ENCODE peak calls at places on chromosomes 12 and 14, in nine cellular contexts. One of them, this sample, is unnamed.

GRCh38 chr14:103923863-103924262 is 4.4 kb upstream of the TDRD9 start:
- DNase-seq in Right ventricle myocardium superior: peak; percentile 69
- DNase-seq in GDM1: peak; percentile 90
- DNase-seq in A549: no peak
- DNase-seq in mucosa of gallbladder: no peak
- DNase-seq in sigmoid colon: no peak
- DNase-seq in GM12865: no peak
- DNase-seq in mesendoderm: peak; percentile 22
- DNase-seq in T-cell: no peak
- DNase-seq in this sample: no peak

GRCh38 chr12:2156333-2156732 is 103.5 kb downstream of the CACNA1C start:
- DNase-seq in mucosa of gallbladder: no peak
- DNase-seq in GDM1: no peak
- DNase-seq in sigmoid colon: no peak
- DNase-seq in mesendoderm: no peak
- DNase-seq in Right ventricle myocardium superior: no peak
- DNase-seq in GM12865: no peak
- DNase-seq in A549: no peak
- DNase-seq in T-cell: no peak
- DNase-seq in this sample: no peak

GRCh38 chr12:62260733-62261683 is 804 bp downstream of the USP15 start:
- DNase-seq in Right ventricle myocardium superior: peak; percentile 57
- DNase-seq in GM12865: peak; percentile 91
- DNase-seq in mucosa of gallbladder: peak; percentile 23
- DNase-seq in GDM1: peak; percentile 96
- DNase-seq in T-cell: peak; percentile 48
- DNase-seq in A549: peak; percentile 37
- DNase-seq in sigmoid colon: no peak
- DNase-seq in mesendoderm: peak; percentile 49
- DNase-seq in this sample: peak; percentile 64

GRCh38 chr12:16350682-16351081 is 3.2 kb downstream of the MGST1 start:
- DNase-seq in sigmoid colon: peak; percentile 82
- DNase-seq in T-cell: no peak
- DNase-seq in Right ventricle myocardium superior: peak; percentile 40
- DNase-seq in A549: peak; percentile 81
- DNase-seq in mucosa of gallbladder: peak; percentile 39
- DNase-seq in GDM1: no peak
- DNase-seq in mesendoderm: peak; percentile 14
- DNase-seq in GM12865: no peak
- DNase-seq in this sample: no peak

GRCh38 chr14:22822619-22823551 is 6.8 kb upstream of the MRPL52 start:
- DNase-seq in mucosa of gallbladder: peak; percentile 83
- DNase-seq in T-cell: peak; percentile 44
- DNase-seq in sigmoid colon: peak; percentile 90
- DNase-seq in mesendoderm: peak; percentile 99
- DNase-seq in GM12865: peak; percentile 83
- DNase-seq in Right ventricle myocardium superior: peak; percentile 86
- DNase-seq in GDM1: peak; percentile 59
- DNase-seq in A549: peak; percentile 83
- DNase-seq in this sample: peak; percentile 65

GRCh38 chr12:46557539-46558373 is 185.2 kb upstream of the SLC38A2 start:
- DNase-seq in A549: no peak
- DNase-seq in sigmoid colon: no peak
- DNase-seq in T-cell: no peak
- DNase-seq in GDM1: no peak
- DNase-seq in GM12865: no peak
- DNase-seq in mucosa of gallbladder: no peak
- DNase-seq in mesendoderm: no peak
- DNase-seq in Right ventricle myocardium superior: no peak
- DNase-seq in this sample: no peak

GRCh38 chr14:99247091-99247729 is 24.8 kb downstream of the BCL11B start:
- DNase-seq in sigmoid colon: no peak
- DNase-seq in mesendoderm: no peak
- DNase-seq in mucosa of gallbladder: no peak
- DNase-seq in GDM1: no peak
- DNase-seq in GM12865: no peak
- DNase-seq in T-cell: no peak
- DNase-seq in Right ventricle myocardium superior: no peak
- DNase-seq in A549: no peak
- DNase-seq in this sample: no peak

GRCh38 chr14:75059642-75060041 is 4.2 kb downstream of the ACYP1 start:
- DNase-seq in Right ventricle myocardium superior: no peak
- DNase-seq in GM12865: no peak
- DNase-seq in mucosa of gallbladder: no peak
- DNase-seq in sigmoid colon: no peak
- DNase-seq in A549: no peak
- DNase-seq in mesendoderm: no peak
- DNase-seq in T-cell: no peak
- DNase-seq in GDM1: no peak
- DNase-seq in this sample: no peak

GRCh38 chr14:69039287-69039628 is 60.2 kb upstream of the ACTN1 start:
- DNase-seq in T-cell: no peak
- DNase-seq in sigmoid colon: no peak
- DNase-seq in GDM1: no peak
- DNase-seq in Right ventricle myocardium superior: no peak
- DNase-seq in A549: peak; percentile 51
- DNase-seq in mucosa of gallbladder: no peak
- DNase-seq in GM12865: no peak
- DNase-seq in mesendoderm: peak; percentile 91
- DNase-seq in this sample: no peak

GRCh38 chr12:119176267-119177055 is 2.3 kb upstream of the HSPB8 start:
- DNase-seq in mucosa of gallbladder: peak; percentile 84
- DNase-seq in GDM1: no peak
- DNase-seq in GM12865: no peak
- DNase-seq in mesendoderm: peak; percentile 91
- DNase-seq in sigmoid colon: peak; percentile 99
- DNase-seq in Right ventricle myocardium superior: peak; percentile 94
- DNase-seq in A549: peak; percentile 78
- DNase-seq in T-cell: no peak
- DNase-seq in this sample: peak; percentile 81

GRCh38 chr14:98886982-98887381 is 385.0 kb downstream of the BCL11B start:
- DNase-seq in mesendoderm: no peak
- DNase-seq in mucosa of gallbladder: peak; percentile 47
- DNase-seq in Right ventricle myocardium superior: no peak
- DNase-seq in A549: no peak
- DNase-seq in GM12865: no peak
- DNase-seq in sigmoid colon: no peak
- DNase-seq in GDM1: no peak
- DNase-seq in T-cell: no peak
- DNase-seq in this sample: no peak

GRCh38 chr12:70794131-70794530 is 126.4 kb downstream of the PTPRR start:
- DNase-seq in mucosa of gallbladder: no peak
- DNase-seq in GM12865: no peak
- DNase-seq in mesendoderm: no peak
- DNase-seq in T-cell: no peak
- DNase-seq in A549: no peak
- DNase-seq in GDM1: no peak
- DNase-seq in sigmoid colon: no peak
- DNase-seq in Right ventricle myocardium superior: no peak
- DNase-seq in this sample: no peak

GRCh38 chr14:75259510-75259855 is 19.1 kb upstream of the FOS start:
- DNase-seq in A549: no peak
- DNase-seq in Right ventricle myocardium superior: no peak
- DNase-seq in mucosa of gallbladder: no peak
- DNase-seq in mesendoderm: peak; percentile 90
- DNase-seq in GM12865: no peak
- DNase-seq in sigmoid colon: no peak
- DNase-seq in T-cell: no peak
- DNase-seq in GDM1: no peak
- DNase-seq in this sample: peak; percentile 51

GRCh38 chr12:72365151-72365550 is 93.0 kb downstream of the TRHDE start:
- DNase-seq in Right ventricle myocardium superior: no peak
- DNase-seq in mucosa of gallbladder: no peak
- DNase-seq in T-cell: no peak
- DNase-seq in A549: no peak
- DNase-seq in sigmoid colon: no peak
- DNase-seq in GM12865: no peak
- DNase-seq in mesendoderm: no peak
- DNase-seq in GDM1: no peak
- DNase-seq in this sample: no peak

GRCh38 chr12:80205960-80206359 is 106.6 kb downstream of the OTOGL start:
- DNase-seq in sigmoid colon: no peak
- DNase-seq in T-cell: no peak
- DNase-seq in GDM1: no peak
- DNase-seq in GM12865: no peak
- DNase-seq in Right ventricle myocardium superior: no peak
- DNase-seq in mucosa of gallbladder: no peak
- DNase-seq in mesendoderm: no peak
- DNase-seq in A549: no peak
- DNase-seq in this sample: no peak

GRCh38 chr12:88893801-88894200 is 313.5 kb upstream of the KITLG start:
- DNase-seq in GDM1: no peak
- DNase-seq in Right ventricle myocardium superior: no peak
- DNase-seq in A549: no peak
- DNase-seq in sigmoid colon: no peak
- DNase-seq in GM12865: no peak
- DNase-seq in T-cell: no peak
- DNase-seq in mesendoderm: no peak
- DNase-seq in mucosa of gallbladder: no peak
- DNase-seq in this sample: no peak

GRCh38 chr12:8087666-8088065 is 5.6 kb downstream of the NECAP1 start:
- DNase-seq in GM12865: peak; percentile 24
- DNase-seq in A549: no peak
- DNase-seq in sigmoid colon: no peak
- DNase-seq in mesendoderm: no peak
- DNase-seq in Right ventricle myocardium superior: no peak
- DNase-seq in T-cell: no peak
- DNase-seq in GDM1: no peak
- DNase-seq in mucosa of gallbladder: no peak
- DNase-seq in this sample: no peak

GRCh38 chr14:102592969-102593840 is 756 bp downstream of the RCOR1 start:
- DNase-seq in mesendoderm: peak; percentile 61
- DNase-seq in Right ventricle myocardium superior: peak; percentile 72
- DNase-seq in mucosa of gallbladder: peak; percentile 28
- DNase-seq in T-cell: peak; percentile 41
- DNase-seq in GM12865: peak; percentile 62
- DNase-seq in A549: peak; percentile 41
- DNase-seq in GDM1: peak; percentile 14
- DNase-seq in sigmoid colon: peak; percentile 82
- DNase-seq in this sample: peak; percentile 57

GRCh38 chr14:44898547-44898946 is 63.2 kb downstream of the KLHL28 start:
- DNase-seq in GDM1: no peak
- DNase-seq in mesendoderm: no peak
- DNase-seq in GM12865: no peak
- DNase-seq in T-cell: no peak
- DNase-seq in mucosa of gallbladder: no peak
- DNase-seq in Right ventricle myocardium superior: no peak
- DNase-seq in sigmoid colon: no peak
- DNase-seq in A549: no peak
- DNase-seq in this sample: no peak

GRCh38 chr14:100020623-100021022 is 44.6 kb upstream of the EVL start:
- DNase-seq in A549: no peak
- DNase-seq in sigmoid colon: no peak
- DNase-seq in GM12865: no peak
- DNase-seq in GDM1: no peak
- DNase-seq in T-cell: no peak
- DNase-seq in mucosa of gallbladder: no peak
- DNase-seq in Right ventricle myocardium superior: no peak
- DNase-seq in mesendoderm: no peak
- DNase-seq in this sample: no peak

GRCh38 chr12:56219840-56220239 is 1.9 kb downstream of the RNF41 start:
- DNase-seq in mesendoderm: no peak
- DNase-seq in A549: no peak
- DNase-seq in GDM1: no peak
- DNase-seq in sigmoid colon: no peak
- DNase-seq in GM12865: no peak
- DNase-seq in Right ventricle myocardium superior: no peak
- DNase-seq in T-cell: no peak
- DNase-seq in mucosa of gallbladder: no peak
- DNase-seq in this sample: no peak

GRCh38 chr14:38098074-38098846 is 109.4 kb upstream of the SSTR1 start:
- DNase-seq in sigmoid colon: no peak
- DNase-seq in Right ventricle myocardium superior: no peak
- DNase-seq in GDM1: no peak
- DNase-seq in A549: no peak
- DNase-seq in GM12865: no peak
- DNase-seq in mesendoderm: no peak
- DNase-seq in mucosa of gallbladder: no peak
- DNase-seq in T-cell: no peak
- DNase-seq in this sample: no peak

GRCh38 chr12:47980779-47981495 is 17.5 kb downstream of the TMEM106C start:
- DNase-seq in mesendoderm: no peak
- DNase-seq in Right ventricle myocardium superior: no peak
- DNase-seq in A549: no peak
- DNase-seq in mucosa of gallbladder: no peak
- DNase-seq in T-cell: no peak
- DNase-seq in GM12865: no peak
- DNase-seq in sigmoid colon: no peak
- DNase-seq in GDM1: no peak
- DNase-seq in this sample: no peak

GRCh38 chr12:19035552-19035951 is 94.0 kb upstream of the PLEKHA5 start:
- DNase-seq in mesendoderm: no peak
- DNase-seq in sigmoid colon: no peak
- DNase-seq in mucosa of gallbladder: no peak
- DNase-seq in T-cell: no peak
- DNase-seq in GM12865: no peak
- DNase-seq in GDM1: no peak
- DNase-seq in A549: no peak
- DNase-seq in Right ventricle myocardium superior: no peak
- DNase-seq in this sample: no peak

GRCh38 chr14:100893228-100893601 is 10.3 kb downstream of the RTL1 start:
- DNase-seq in sigmoid colon: no peak
- DNase-seq in T-cell: no peak
- DNase-seq in mucosa of gallbladder: no peak
- DNase-seq in mesendoderm: no peak
- DNase-seq in GDM1: no peak
- DNase-seq in Right ventricle myocardium superior: no peak
- DNase-seq in A549: no peak
- DNase-seq in GM12865: no peak
- DNase-seq in this sample: peak; percentile 10

GRCh38 chr12:120316798-120317257 is 10.8 kb downstream of the PLA2G1B start:
- DNase-seq in T-cell: no peak
- DNase-seq in A549: no peak
- DNase-seq in GDM1: no peak
- DNase-seq in mesendoderm: peak; percentile 27
- DNase-seq in mucosa of gallbladder: no peak
- DNase-seq in Right ventricle myocardium superior: no peak
- DNase-seq in sigmoid colon: no peak
- DNase-seq in GM12865: no peak
- DNase-seq in this sample: no peak

GRCh38 chr14:22432348-22432976 is 156.6 kb downstream of the DAD1 start:
- DNase-seq in A549: peak; percentile 77
- DNase-seq in mucosa of gallbladder: peak; percentile 79
- DNase-seq in GDM1: peak; percentile 77
- DNase-seq in T-cell: no peak
- DNase-seq in sigmoid colon: no peak
- DNase-seq in GM12865: peak; percentile 45
- DNase-seq in mesendoderm: no peak
- DNase-seq in Right ventricle myocardium superior: no peak
- DNase-seq in this sample: peak; percentile 57

GRCh38 chr12:3667485-3667884 is 85.4 kb downstream of the CRACR2A start:
- DNase-seq in T-cell: no peak
- DNase-seq in GDM1: no peak
- DNase-seq in A549: peak; percentile 12
- DNase-seq in GM12865: no peak
- DNase-seq in sigmoid colon: no peak
- DNase-seq in Right ventricle myocardium superior: no peak
- DNase-seq in mucosa of gallbladder: no peak
- DNase-seq in mesendoderm: no peak
- DNase-seq in this sample: no peak

GRCh38 chr14:100708349-100709217 is 18.1 kb upstream of the DLK1 start:
- DNase-seq in mesendoderm: peak; percentile 87
- DNase-seq in GDM1: no peak
- DNase-seq in sigmoid colon: peak; percentile 89
- DNase-seq in GM12865: no peak
- DNase-seq in Right ventricle myocardium superior: peak; percentile 82
- DNase-seq in T-cell: no peak
- DNase-seq in mucosa of gallbladder: peak; percentile 81
- DNase-seq in A549: no peak
- DNase-seq in this sample: peak; percentile 88

GRCh38 chr14:104822821-104823615 is 22.1 kb downstream of the ZBTB42 start:
- DNase-seq in Right ventricle myocardium superior: no peak
- DNase-seq in GM12865: no peak
- DNase-seq in A549: no peak
- DNase-seq in sigmoid colon: peak; percentile 52
- DNase-seq in GDM1: no peak
- DNase-seq in T-cell: no peak
- DNase-seq in mucosa of gallbladder: no peak
- DNase-seq in mesendoderm: no peak
- DNase-seq in this sample: peak; percentile 11

GRCh38 chr12:8548192-8548591 is 7.5 kb upstream of the CLEC4E start:
- DNase-seq in A549: no peak
- DNase-seq in Right ventricle myocardium superior: no peak
- DNase-seq in GDM1: no peak
- DNase-seq in sigmoid colon: no peak
- DNase-seq in mesendoderm: no peak
- DNase-seq in mucosa of gallbladder: no peak
- DNase-seq in T-cell: no peak
- DNase-seq in GM12865: no peak
- DNase-seq in this sample: no peak

This sample was measured in testis.